ENCODE peak calls at places on chromosomes 11 and 22, in ten cellular contexts. One of them, this sample, is unnamed. For H3K9me3, the result is how much of the 10 kb centered on the place peaks cover.

GRCh38 chr11:32154275-32154674 is 63.4 kb downstream of the RCN1 start:
- DNase-seq in Panc1: no peak
- DNase-seq in body of pancreas: no peak
- DNase-seq in suprapubic skin: no peak
- DNase-seq in H9: no peak
- DNase-seq in tibial nerve: no peak
- DNase-seq in fibroblast of lung: peak
- DNase-seq in cardiac muscle cell: peak
- DNase-seq in esophagus squamous epithelium: no peak
- DNase-seq in uterus: no peak
- DNase-seq in this sample: no peak

GRCh38 chr11:121321614-121322243 is 29.2 kb downstream of the SC5D start:
- DNase-seq in Panc1: peak
- DNase-seq in body of pancreas: peak
- DNase-seq in suprapubic skin: no peak
- DNase-seq in H9: peak
- DNase-seq in tibial nerve: no peak
- DNase-seq in fibroblast of lung: peak
- DNase-seq in cardiac muscle cell: peak
- DNase-seq in esophagus squamous epithelium: no peak
- DNase-seq in uterus: no peak
- DNase-seq in this sample: peak

GRCh38 chr11:32385998-32386397 is 49.3 kb downstream of the WT1 start:
- DNase-seq in Panc1: no peak
- DNase-seq in body of pancreas: no peak
- DNase-seq in suprapubic skin: no peak
- DNase-seq in H9: peak
- DNase-seq in tibial nerve: no peak
- DNase-seq in fibroblast of lung: peak
- DNase-seq in cardiac muscle cell: peak
- DNase-seq in esophagus squamous epithelium: no peak
- DNase-seq in uterus: peak
- DNase-seq in this sample: peak

GRCh38 chr11:69995697-69996096 is 82.4 kb upstream of the ANO1 start:
- DNase-seq in Panc1: no peak
- DNase-seq in body of pancreas: no peak
- DNase-seq in suprapubic skin: no peak
- DNase-seq in H9: no peak
- DNase-seq in tibial nerve: no peak
- DNase-seq in fibroblast of lung: no peak
- DNase-seq in cardiac muscle cell: no peak
- DNase-seq in esophagus squamous epithelium: no peak
- DNase-seq in uterus: no peak
- DNase-seq in this sample: no peak

GRCh38 chr11:80362578-80362977 is 921.7 kb upstream of the TENM4 start:
- DNase-seq in Panc1: no peak
- DNase-seq in body of pancreas: no peak
- DNase-seq in suprapubic skin: no peak
- DNase-seq in H9: no peak
- DNase-seq in tibial nerve: no peak
- DNase-seq in fibroblast of lung: no peak
- DNase-seq in cardiac muscle cell: no peak
- DNase-seq in esophagus squamous epithelium: no peak
- DNase-seq in uterus: no peak
- DNase-seq in this sample: no peak

GRCh38 chr11:2294340-2295290 is 7.1 kb downstream of the C11orf21 start:
- DNase-seq in Panc1: no peak
- DNase-seq in body of pancreas: no peak
- DNase-seq in suprapubic skin: no peak
- DNase-seq in H9: no peak
- DNase-seq in tibial nerve: no peak
- DNase-seq in fibroblast of lung: no peak
- DNase-seq in cardiac muscle cell: no peak
- DNase-seq in esophagus squamous epithelium: no peak
- DNase-seq in uterus: no peak
- DNase-seq in this sample: no peak

GRCh38 chr11:119210035-119210434 is 3.9 kb downstream of the CBL start:
- DNase-seq in Panc1: no peak
- DNase-seq in body of pancreas: no peak
- DNase-seq in suprapubic skin: no peak
- DNase-seq in H9: no peak
- DNase-seq in tibial nerve: no peak
- DNase-seq in fibroblast of lung: peak
- DNase-seq in cardiac muscle cell: no peak
- DNase-seq in esophagus squamous epithelium: no peak
- DNase-seq in uterus: no peak
- DNase-seq in this sample: no peak

GRCh38 chr11:124474079-124474478 is 28.6 kb upstream of the OR8B8 start:
- DNase-seq in Panc1: no peak
- DNase-seq in body of pancreas: no peak
- DNase-seq in suprapubic skin: no peak
- DNase-seq in H9: no peak
- DNase-seq in tibial nerve: no peak
- DNase-seq in fibroblast of lung: no peak
- DNase-seq in cardiac muscle cell: no peak
- DNase-seq in esophagus squamous epithelium: no peak
- DNase-seq in uterus: no peak
- DNase-seq in this sample: no peak

GRCh38 chr11:63478896-63479295 is 12.1 kb downstream of the PLAAT5 start:
- DNase-seq in Panc1: peak
- DNase-seq in body of pancreas: peak
- DNase-seq in suprapubic skin: no peak
- DNase-seq in H9: peak
- DNase-seq in tibial nerve: no peak
- DNase-seq in fibroblast of lung: peak
- DNase-seq in cardiac muscle cell: peak
- DNase-seq in esophagus squamous epithelium: no peak
- DNase-seq in uterus: peak
- DNase-seq in this sample: no peak

GRCh38 chr11:27592111-27592780 is 85.7 kb upstream of the LIN7C start:
- DNase-seq in Panc1: no peak
- DNase-seq in body of pancreas: no peak
- DNase-seq in suprapubic skin: no peak
- DNase-seq in H9: no peak
- DNase-seq in tibial nerve: no peak
- DNase-seq in fibroblast of lung: peak
- DNase-seq in cardiac muscle cell: peak
- DNase-seq in esophagus squamous epithelium: no peak
- DNase-seq in uterus: no peak
- DNase-seq in this sample: no peak

GRCh38 chr22:43159484-43160178 is 8.3 kb downstream of the TSPO start:
- DNase-seq in Panc1: no peak
- DNase-seq in body of pancreas: peak
- DNase-seq in suprapubic skin: no peak
- DNase-seq in H9: peak
- DNase-seq in tibial nerve: no peak
- DNase-seq in fibroblast of lung: no peak
- DNase-seq in cardiac muscle cell: peak
- DNase-seq in esophagus squamous epithelium: no peak
- DNase-seq in uterus: no peak
- DNase-seq in this sample: no peak

GRCh38 chr11:125167954-125168821 is 3.6 kb downstream of the PKNOX2 start:
- DNase-seq in Panc1: no peak
- DNase-seq in body of pancreas: peak
- DNase-seq in suprapubic skin: no peak
- DNase-seq in H9: no peak
- DNase-seq in tibial nerve: no peak
- DNase-seq in fibroblast of lung: peak
- DNase-seq in cardiac muscle cell: peak
- DNase-seq in esophagus squamous epithelium: no peak
- DNase-seq in uterus: no peak
- DNase-seq in this sample: no peak

GRCh38 chr22:46373166-46373565 is 37.7 kb downstream of the TRMU start:
- DNase-seq in Panc1: no peak
- DNase-seq in body of pancreas: peak
- DNase-seq in suprapubic skin: no peak
- DNase-seq in H9: no peak
- DNase-seq in tibial nerve: no peak
- DNase-seq in fibroblast of lung: no peak
- DNase-seq in cardiac muscle cell: no peak
- DNase-seq in esophagus squamous epithelium: no peak
- DNase-seq in uterus: no peak
- DNase-seq in this sample: no peak

GRCh38 chr11:102446606-102447005 is 6.0 kb downstream of the TMEM123 start:
- DNase-seq in Panc1: no peak
- DNase-seq in body of pancreas: no peak
- DNase-seq in suprapubic skin: no peak
- DNase-seq in H9: no peak
- DNase-seq in tibial nerve: no peak
- DNase-seq in fibroblast of lung: peak
- DNase-seq in cardiac muscle cell: peak
- DNase-seq in esophagus squamous epithelium: no peak
- DNase-seq in uterus: no peak
- DNase-seq in this sample: no peak

GRCh38 chr22:28820885-28821284 is 20.5 kb upstream of the XBP1 start:
- DNase-seq in Panc1: no peak
- DNase-seq in body of pancreas: no peak
- DNase-seq in suprapubic skin: no peak
- DNase-seq in H9: no peak
- DNase-seq in tibial nerve: no peak
- DNase-seq in fibroblast of lung: no peak
- DNase-seq in cardiac muscle cell: no peak
- DNase-seq in esophagus squamous epithelium: no peak
- DNase-seq in uterus: no peak
- DNase-seq in this sample: no peak

GRCh38 chr22:28817919-28818859 is 17.8 kb upstream of the XBP1 start:
- DNase-seq in Panc1: no peak
- DNase-seq in body of pancreas: peak
- DNase-seq in suprapubic skin: no peak
- DNase-seq in H9: no peak
- DNase-seq in tibial nerve: no peak
- DNase-seq in fibroblast of lung: no peak
- DNase-seq in cardiac muscle cell: no peak
- DNase-seq in esophagus squamous epithelium: no peak
- DNase-seq in uterus: no peak
- DNase-seq in this sample: no peak

GRCh38 chr22:28822930-28823481 is 22.6 kb upstream of the XBP1 start:
- DNase-seq in Panc1: no peak
- DNase-seq in body of pancreas: peak
- DNase-seq in suprapubic skin: no peak
- DNase-seq in H9: no peak
- DNase-seq in tibial nerve: no peak
- DNase-seq in fibroblast of lung: peak
- DNase-seq in cardiac muscle cell: no peak
- DNase-seq in esophagus squamous epithelium: no peak
- DNase-seq in uterus: no peak
- DNase-seq in this sample: no peak

GRCh38 chr22:28819253-28820096 is 19.1 kb upstream of the XBP1 start:
- DNase-seq in Panc1: no peak
- DNase-seq in body of pancreas: peak
- DNase-seq in suprapubic skin: no peak
- DNase-seq in H9: no peak
- DNase-seq in tibial nerve: no peak
- DNase-seq in fibroblast of lung: no peak
- DNase-seq in cardiac muscle cell: no peak
- DNase-seq in esophagus squamous epithelium: no peak
- DNase-seq in uterus: no peak
- DNase-seq in this sample: no peak

GRCh38 chr22:28821452-28821851 is 21.1 kb upstream of the XBP1 start:
- DNase-seq in Panc1: no peak
- DNase-seq in body of pancreas: no peak
- DNase-seq in suprapubic skin: no peak
- DNase-seq in H9: no peak
- DNase-seq in tibial nerve: no peak
- DNase-seq in fibroblast of lung: no peak
- DNase-seq in cardiac muscle cell: no peak
- DNase-seq in esophagus squamous epithelium: no peak
- DNase-seq in uterus: no peak
- DNase-seq in this sample: no peak
- H3K27ac ChIP-seq in Panc1: no peak
- H3K27ac ChIP-seq in body of pancreas: peak
- H3K27ac ChIP-seq in suprapubic skin: peak
- H3K27ac ChIP-seq in H9: no peak
- H3K27ac ChIP-seq in tibial nerve: no peak
- H3K27ac ChIP-seq in fibroblast of lung: no peak
- H3K27ac ChIP-seq in cardiac muscle cell: no peak
- H3K27ac ChIP-seq in esophagus squamous epithelium: no peak
- H3K27ac ChIP-seq in uterus: no peak
- H3K27ac ChIP-seq in this sample: no peak

GRCh38 chr11:54927704-54928103 is 221.1 kb downstream of the OR4A5 start:
- DNase-seq in Panc1: no peak
- DNase-seq in body of pancreas: no peak
- DNase-seq in suprapubic skin: no peak
- DNase-seq in H9: no peak
- DNase-seq in tibial nerve: no peak
- DNase-seq in fibroblast of lung: no peak
- DNase-seq in cardiac muscle cell: no peak
- DNase-seq in esophagus squamous epithelium: no peak
- DNase-seq in uterus: no peak
- DNase-seq in this sample: no peak

DNA sequence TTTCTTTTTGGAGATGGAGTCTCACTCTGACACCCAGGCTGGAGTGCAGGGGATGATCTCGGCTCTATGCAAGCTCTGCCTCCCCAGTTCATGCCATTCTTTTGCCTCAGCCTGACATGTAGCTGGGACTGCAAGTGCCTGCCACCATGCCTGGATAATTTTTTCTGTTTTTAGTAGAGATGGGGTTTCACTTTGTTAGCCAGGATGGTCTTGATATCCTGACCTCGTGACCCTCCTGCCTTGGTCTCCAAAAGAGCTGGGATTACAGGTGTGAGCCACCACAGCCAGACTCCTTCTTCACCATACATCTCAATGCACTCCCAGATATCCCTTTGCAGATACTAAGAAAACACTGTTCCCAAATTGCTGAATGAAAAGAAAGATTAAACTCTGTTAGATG is 224.3 kb downstream of the OR4A5 start:
- DNase-seq in Panc1: no peak
- DNase-seq in body of pancreas: peak
- DNase-seq in suprapubic skin: no peak
- DNase-seq in H9: no peak
- DNase-seq in tibial nerve: no peak
- DNase-seq in fibroblast of lung: no peak
- DNase-seq in cardiac muscle cell: no peak
- DNase-seq in esophagus squamous epithelium: no peak
- DNase-seq in uterus: peak
- DNase-seq in this sample: no peak
- H3K9me3 ChIP-seq in Panc1: under half
- H3K9me3 ChIP-seq in body of pancreas: under half
- H3K9me3 ChIP-seq in suprapubic skin: half or more
- H3K9me3 ChIP-seq in H9: half or more
- H3K9me3 ChIP-seq in tibial nerve: half or more
- H3K9me3 ChIP-seq in fibroblast of lung: under half
- H3K9me3 ChIP-seq in cardiac muscle cell: under half
- H3K9me3 ChIP-seq in esophagus squamous epithelium: under half
- H3K9me3 ChIP-seq in uterus: half or more
- H3K9me3 ChIP-seq in this sample: under half

GRCh38 chr11:8808226-8808585 is 102.8 kb upstream of the AKIP1 start:
- DNase-seq in Panc1: no peak
- DNase-seq in body of pancreas: no peak
- DNase-seq in suprapubic skin: peak
- DNase-seq in H9: no peak
- DNase-seq in tibial nerve: no peak
- DNase-seq in fibroblast of lung: no peak
- DNase-seq in cardiac muscle cell: no peak
- DNase-seq in esophagus squamous epithelium: no peak
- DNase-seq in uterus: no peak
- DNase-seq in this sample: no peak
- H3K27ac ChIP-seq in Panc1: peak
- H3K27ac ChIP-seq in body of pancreas: peak
- H3K27ac ChIP-seq in suprapubic skin: peak
- H3K27ac ChIP-seq in H9: no peak
- H3K27ac ChIP-seq in tibial nerve: peak
- H3K27ac ChIP-seq in fibroblast of lung: peak
- H3K27ac ChIP-seq in cardiac muscle cell: peak
- H3K27ac ChIP-seq in esophagus squamous epithelium: peak
- H3K27ac ChIP-seq in uterus: peak
- H3K27ac ChIP-seq in this sample: no peak

GRCh38 chr11:1177020-1177770 is 19.4 kb downstream of the MUC5AC start:
- DNase-seq in Panc1: no peak
- DNase-seq in body of pancreas: no peak
- DNase-seq in suprapubic skin: no peak
- DNase-seq in H9: no peak
- DNase-seq in tibial nerve: no peak
- DNase-seq in fibroblast of lung: no peak
- DNase-seq in cardiac muscle cell: no peak
- DNase-seq in esophagus squamous epithelium: no peak
- DNase-seq in uterus: no peak
- DNase-seq in this sample: no peak
- H3K9me3 ChIP-seq in Panc1: under half
- H3K9me3 ChIP-seq in body of pancreas: under half
- H3K9me3 ChIP-seq in suprapubic skin: under half
- H3K9me3 ChIP-seq in H9: under half
- H3K9me3 ChIP-seq in tibial nerve: under half
- H3K9me3 ChIP-seq in fibroblast of lung: under half
- H3K9me3 ChIP-seq in cardiac muscle cell: under half
- H3K9me3 ChIP-seq in esophagus squamous epithelium: under half
- H3K9me3 ChIP-seq in uterus: under half
- H3K9me3 ChIP-seq in this sample: under half

This sample was measured in iPS DF 6.9.